ENCODE peak calls at places on chromosomes 5 and 9, in nine cellular contexts. H is heart left ventricle; S is CD8-positive, alpha-beta T cell; N is GM23338; U is RWPE2; B is fibroblast of lung; Z is A549; Y is HCT116; V is suprapubic skin. K is an unnamed sample. For H3K4me1, the result is how much of the 10 kb centered on the place peaks cover.

GRCh38 chr9:69184266-69184665 is 10.2 kb downstream of the TJP2 start:
- DNase-seq in S (no peak), H (no peak), V (no peak), B (no peak), Z (no peak), N (no peak), Y (no peak), U (no peak), K (no peak)

GRCh38 chr9:134323741-134324358 is 2.4 kb upstream of the RXRA start:
- DNase-seq in H (peak), B (peak), Z (no peak), Y (peak), V (no peak), N (no peak), S (no peak), U (no peak), K (no peak)

GRCh38 chr5:41414598-41414997 is 95.8 kb downstream of the PLCXD3 start:
- DNase-seq in Y (peak), S (no peak), V (no peak), H (peak), Z (peak), N (no peak), B (peak), U (no peak), K (no peak)

GRCh38 chr5:6143523-6143922 is 234.8 kb downstream of the MED10 start:
- DNase-seq in Z (no peak), H (no peak), B (no peak), U (no peak), Y (no peak), V (no peak), S (no peak), N (peak), K (no peak)

GRCh38 chr5:122463221-122463620 is 151.2 kb downstream of the SNCAIP start:
- DNase-seq in U (no peak), V (no peak), H (no peak), S (no peak), N (no peak), Z (no peak), Y (no peak), B (peak), K (no peak)

GRCh38 chr5:138901716-138902115 is 26.6 kb upstream of the LRRTM2 start:
- DNase-seq in N (no peak), V (no peak), U (no peak), B (peak), H (no peak), Z (no peak), S (no peak), Y (no peak), K (peak)

GRCh38 chr9:131050831-131051230 is 41.9 kb downstream of the LAMC3 start:
- DNase-seq in V (no peak), Z (no peak), H (no peak), Y (no peak), B (no peak), N (no peak), S (no peak), U (no peak), K (no peak)

GRCh38 chr5:165616550-165617430 is 2111.4 kb downstream of the MAT2B start:
- DNase-seq in N (peak), Z (no peak), H (no peak), B (peak), V (no peak), Y (no peak), U (no peak), S (no peak), K (no peak)

GRCh38 chr9:13885258-13885657 is 428.7 kb downstream of the NFIB start:
- DNase-seq in S (no peak), U (no peak), B (no peak), H (no peak), Z (no peak), V (no peak), Y (no peak), N (no peak), K (no peak)

DNA sequence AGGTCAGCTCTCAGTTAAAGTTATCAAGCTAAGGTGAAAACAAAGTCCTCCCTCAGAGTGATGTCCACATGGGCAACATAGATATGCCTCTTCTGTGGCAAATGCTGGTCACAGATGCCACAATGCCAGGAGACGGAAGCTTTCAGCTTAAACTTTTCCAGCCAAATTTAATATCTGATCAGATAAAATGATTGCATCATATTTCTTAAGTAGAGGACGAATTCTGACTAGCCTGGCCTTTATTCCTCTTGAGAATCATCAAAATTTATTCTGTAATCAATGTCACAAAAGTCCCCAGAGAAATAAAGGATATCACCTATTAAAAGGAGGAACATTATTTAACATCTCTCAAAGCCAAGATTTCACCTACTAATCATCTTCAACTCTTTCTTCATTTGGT is 161.9 kb downstream of the MARCHF11 start:
- DNase-seq in B (no peak), U (no peak), V (no peak), Y (no peak), Z (no peak), N (no peak), H (no peak), S (no peak), K (no peak)
- TF ChIP-seq CTCF in B (no peak), U (no peak), V (no peak), Y (no peak), Z (no peak), N (no peak), H (no peak), S (no peak), K (no peak)

DNA sequence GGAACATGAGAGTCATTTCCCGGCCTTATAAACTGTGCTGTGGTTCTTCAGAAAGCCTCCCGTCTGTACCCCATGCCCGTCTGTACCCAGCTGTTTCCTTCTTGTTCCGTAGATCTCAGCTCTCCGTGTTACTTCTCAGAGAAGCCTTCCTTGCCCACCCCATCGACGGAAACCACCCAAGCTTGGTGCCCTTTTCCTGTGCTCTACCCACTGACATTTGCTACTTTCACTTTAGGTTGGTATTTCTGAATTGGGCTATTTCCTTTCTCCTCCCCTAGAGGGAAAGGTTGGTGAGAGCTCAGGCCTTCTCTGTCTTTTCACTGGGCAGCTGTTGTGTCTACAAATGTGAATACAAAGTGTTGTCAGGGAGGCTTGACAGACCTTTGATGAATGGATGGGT is 764.5 kb upstream of the ADAMTS16 start:
- DNase-seq in U (no peak), Y (no peak), Z (no peak), H (no peak), B (no peak), V (no peak), S (no peak), N (peak), K (no peak)
- H3K4me1 ChIP-seq in U (under half), Y (under half), Z (under half), H (under half), B (under half), V (under half), S (under half), N (under half), K (under half)

GRCh38 chr5:132293066-132293991 is 865 bp upstream of the SLC22A4 start:
- DNase-seq in B (peak), Z (peak), U (peak), H (peak), S (peak), N (peak), Y (peak), V (peak), K (peak)
- TF ChIP-seq CTCF in B (no peak), Z (peak), U (peak), H (no peak), S (no peak), N (peak), Y (peak), V (peak), K (peak)

DNA sequence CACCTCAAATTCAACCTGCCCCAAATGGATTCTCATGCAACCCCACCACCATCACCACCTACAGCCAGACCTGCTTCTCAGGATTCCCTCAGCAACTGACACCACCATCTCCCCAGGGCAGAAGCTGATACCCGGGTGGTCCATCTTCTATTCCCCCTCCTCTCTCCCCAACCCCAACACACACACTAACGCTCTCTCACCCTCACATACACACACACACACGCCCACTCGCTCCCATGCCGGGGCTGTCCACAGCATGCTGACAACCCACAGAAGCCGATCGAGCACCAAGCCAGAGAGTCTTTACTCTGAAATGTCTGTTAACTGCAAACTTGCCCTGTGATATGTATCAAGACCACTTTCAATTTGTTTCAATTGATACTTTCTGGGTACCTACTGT is 28.4 kb downstream of the B4GALT1 start:
- DNase-seq in B (no peak), S (no peak), N (no peak), Y (no peak), Z (no peak), H (no peak), U (no peak), V (peak), K (no peak)
- H3K4me1 ChIP-seq in B (under half), S (half or more), N (under half), Y (under half), Z (half or more), H (half or more), U (under half), V (half or more), K (under half)

GRCh38 chr5:105503950-105504349 is 1941.4 kb upstream of the NUDT12 start:
- DNase-seq in Y (no peak), N (no peak), S (no peak), U (no peak), H (no peak), Z (no peak), V (no peak), B (peak), K (no peak)

GRCh38 chr5:105508519-105508918 is 1945.9 kb upstream of the NUDT12 start:
- DNase-seq in S (no peak), U (no peak), V (no peak), Z (no peak), Y (no peak), B (peak), H (no peak), N (no peak), K (peak)

GRCh38 chr5:105501315-105501714 is 1938.7 kb upstream of the NUDT12 start:
- DNase-seq in N (no peak), H (no peak), U (no peak), B (no peak), Y (no peak), Z (no peak), S (no peak), V (no peak), K (peak)

GRCh38 chr5:105506692-105507277 is 1944.2 kb upstream of the NUDT12 start:
- DNase-seq in Y (peak), U (no peak), H (no peak), V (no peak), N (peak), S (no peak), B (no peak), Z (no peak), K (peak)
- TF ChIP-seq CTCF in Y (peak), U (peak), H (no peak), V (peak), N (peak), S (no peak), B (peak), Z (no peak), K (peak)

GRCh38 chr5:157545911-157546310 is 29.7 kb downstream of the ADAM19 start:
- DNase-seq in N (no peak), B (no peak), Z (no peak), Y (no peak), V (no peak), H (no peak), S (no peak), U (no peak), K (no peak)
- H3K4me1 ChIP-seq in N (under half), B (half or more), Z (under half), Y (under half), V (under half), H (half or more), S (under half), U (under half), K (under half)

DNA sequence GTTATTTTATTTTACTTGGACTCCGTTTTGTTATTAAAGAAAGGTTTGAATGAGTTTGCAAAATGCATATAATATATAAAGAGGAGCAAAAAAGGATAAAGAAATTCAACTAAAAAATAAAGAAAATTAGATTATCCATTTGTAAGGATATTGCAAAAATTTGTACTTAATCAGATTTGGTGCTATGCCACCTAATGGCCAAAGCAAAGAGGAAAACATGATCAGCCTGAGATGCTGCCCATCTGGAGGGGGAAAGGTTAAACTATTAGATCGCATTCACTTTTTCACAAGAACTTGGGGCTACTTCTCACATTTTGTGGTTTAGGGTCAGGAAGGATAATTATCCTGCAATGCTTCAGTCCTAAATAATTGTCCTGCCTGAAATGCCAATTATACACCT is 350.6 kb downstream of the MLLT3 start:
- DNase-seq in N (no peak), V (no peak), Y (no peak), B (no peak), H (no peak), S (no peak), Z (no peak), U (no peak), K (no peak)
- TF ChIP-seq CTCF in N (peak), V (no peak), Y (peak), B (no peak), H (no peak), S (no peak), Z (no peak), U (peak), K (no peak)